ENCODE peak calls at places on chromosome 5, in nine cellular contexts. One of them, this sample, is unnamed.

GRCh38 chr5:181207214-181207959 is 2.4 kb upstream of the TRIM7 start:
- DNase-seq in suprapubic skin: peak; percentile 83
- DNase-seq in mammary epithelial cell: peak; percentile 91
- DNase-seq in fibroblast of mammary gland: peak; percentile 95
- DNase-seq in transverse colon: peak; percentile 80
- DNase-seq in mucosa of descending colon: peak; percentile 81
- DNase-seq in IMR-90: peak; percentile 93
- DNase-seq in heart right ventricle: peak; percentile 78
- DNase-seq in prostate gland: no peak
- DNase-seq in this sample: peak; percentile 90

GRCh38 chr5:39604491-39604890 is 179.7 kb upstream of the DAB2 start:
- DNase-seq in fibroblast of mammary gland: peak; percentile 63
- DNase-seq in suprapubic skin: no peak
- DNase-seq in mammary epithelial cell: no peak
- DNase-seq in prostate gland: no peak
- DNase-seq in IMR-90: no peak
- DNase-seq in heart right ventricle: no peak
- DNase-seq in mucosa of descending colon: no peak
- DNase-seq in transverse colon: no peak
- DNase-seq in this sample: no peak

GRCh38 chr5:117336208-117336607 is 761.6 kb upstream of the SEMA6A start:
- DNase-seq in suprapubic skin: no peak
- DNase-seq in heart right ventricle: no peak
- DNase-seq in fibroblast of mammary gland: no peak
- DNase-seq in mammary epithelial cell: no peak
- DNase-seq in mucosa of descending colon: no peak
- DNase-seq in transverse colon: no peak
- DNase-seq in IMR-90: no peak
- DNase-seq in prostate gland: no peak
- DNase-seq in this sample: no peak

GRCh38 chr5:94870496-94871214 is 252.2 kb downstream of the SLF1 start:
- DNase-seq in heart right ventricle: no peak
- DNase-seq in transverse colon: no peak
- DNase-seq in fibroblast of mammary gland: no peak
- DNase-seq in mucosa of descending colon: no peak
- DNase-seq in mammary epithelial cell: no peak
- DNase-seq in IMR-90: no peak
- DNase-seq in prostate gland: no peak
- DNase-seq in suprapubic skin: no peak
- DNase-seq in this sample: no peak

GRCh38 chr5:119271758-119272730 is 83.8 kb upstream of the TNFAIP8 start:
- DNase-seq in heart right ventricle: no peak
- DNase-seq in fibroblast of mammary gland: no peak
- DNase-seq in mucosa of descending colon: no peak
- DNase-seq in mammary epithelial cell: no peak
- DNase-seq in transverse colon: no peak
- DNase-seq in suprapubic skin: no peak
- DNase-seq in prostate gland: no peak
- DNase-seq in IMR-90: no peak
- DNase-seq in this sample: no peak

GRCh38 chr5:5483880-5484595 is 61.6 kb downstream of the ICE1 start:
- DNase-seq in transverse colon: no peak
- DNase-seq in fibroblast of mammary gland: peak; percentile 76
- DNase-seq in suprapubic skin: no peak
- DNase-seq in IMR-90: peak; percentile 52
- DNase-seq in heart right ventricle: no peak
- DNase-seq in mammary epithelial cell: peak; percentile 5
- DNase-seq in mucosa of descending colon: no peak
- DNase-seq in prostate gland: no peak
- DNase-seq in this sample: no peak

GRCh38 chr5:12292610-12293204 is 388.5 kb upstream of the CTNND2 start:
- DNase-seq in suprapubic skin: no peak
- DNase-seq in prostate gland: no peak
- DNase-seq in heart right ventricle: no peak
- DNase-seq in fibroblast of mammary gland: peak; percentile 3
- DNase-seq in transverse colon: no peak
- DNase-seq in mucosa of descending colon: no peak
- DNase-seq in mammary epithelial cell: peak; percentile 6
- DNase-seq in IMR-90: no peak
- DNase-seq in this sample: no peak

GRCh38 chr5:88659529-88660325 is 223.3 kb downstream of the MEF2C start:
- DNase-seq in mucosa of descending colon: no peak
- DNase-seq in IMR-90: no peak
- DNase-seq in fibroblast of mammary gland: no peak
- DNase-seq in prostate gland: no peak
- DNase-seq in mammary epithelial cell: no peak
- DNase-seq in suprapubic skin: no peak
- DNase-seq in transverse colon: no peak
- DNase-seq in heart right ventricle: no peak
- DNase-seq in this sample: no peak

GRCh38 chr5:135214897-135215616 is 181.0 kb upstream of the PITX1 start:
- DNase-seq in fibroblast of mammary gland: peak; percentile 63
- DNase-seq in mammary epithelial cell: no peak
- DNase-seq in heart right ventricle: no peak
- DNase-seq in mucosa of descending colon: no peak
- DNase-seq in IMR-90: peak; percentile 60
- DNase-seq in prostate gland: no peak
- DNase-seq in suprapubic skin: peak; percentile 47
- DNase-seq in transverse colon: no peak
- DNase-seq in this sample: peak; percentile 40

GRCh38 chr5:125455041-125455440 is 708.6 kb upstream of the ZNF608 start:
- DNase-seq in mammary epithelial cell: no peak
- DNase-seq in fibroblast of mammary gland: no peak
- DNase-seq in transverse colon: no peak
- DNase-seq in prostate gland: no peak
- DNase-seq in IMR-90: peak; percentile 53
- DNase-seq in heart right ventricle: no peak
- DNase-seq in suprapubic skin: no peak
- DNase-seq in mucosa of descending colon: no peak
- DNase-seq in this sample: no peak

GRCh38 chr5:147187163-147187562 is 47.7 kb upstream of the STK32A start:
- DNase-seq in prostate gland: no peak
- DNase-seq in mucosa of descending colon: no peak
- DNase-seq in transverse colon: no peak
- DNase-seq in mammary epithelial cell: no peak
- DNase-seq in suprapubic skin: no peak
- DNase-seq in heart right ventricle: no peak
- DNase-seq in fibroblast of mammary gland: no peak
- DNase-seq in IMR-90: no peak
- DNase-seq in this sample: no peak

GRCh38 chr5:50655810-50656205 is 10.6 kb upstream of the PARP8 start:
- DNase-seq in IMR-90: no peak
- DNase-seq in mammary epithelial cell: peak; percentile 46
- DNase-seq in suprapubic skin: no peak
- DNase-seq in heart right ventricle: no peak
- DNase-seq in transverse colon: peak; percentile 58
- DNase-seq in mucosa of descending colon: peak; percentile 40
- DNase-seq in prostate gland: peak; percentile 77
- DNase-seq in fibroblast of mammary gland: no peak
- DNase-seq in this sample: no peak

GRCh38 chr5:54586336-54586735 is 68.8 kb downstream of the SNX18 start:
- DNase-seq in heart right ventricle: no peak
- DNase-seq in fibroblast of mammary gland: no peak
- DNase-seq in mammary epithelial cell: no peak
- DNase-seq in transverse colon: no peak
- DNase-seq in suprapubic skin: no peak
- DNase-seq in mucosa of descending colon: no peak
- DNase-seq in prostate gland: no peak
- DNase-seq in IMR-90: no peak
- DNase-seq in this sample: no peak

GRCh38 chr5:61817472-61818326 is 485.6 kb downstream of the ZSWIM6 start:
- DNase-seq in suprapubic skin: no peak
- DNase-seq in prostate gland: peak; percentile 47
- DNase-seq in fibroblast of mammary gland: peak; percentile 43
- DNase-seq in mucosa of descending colon: peak; percentile 43
- DNase-seq in heart right ventricle: peak; percentile 29
- DNase-seq in IMR-90: peak; percentile 39
- DNase-seq in mammary epithelial cell: peak; percentile 46
- DNase-seq in transverse colon: peak; percentile 31
- DNase-seq in this sample: no peak

GRCh38 chr5:45277860-45278259 is 418.3 kb downstream of the HCN1 start:
- DNase-seq in mammary epithelial cell: no peak
- DNase-seq in heart right ventricle: no peak
- DNase-seq in fibroblast of mammary gland: no peak
- DNase-seq in IMR-90: no peak
- DNase-seq in transverse colon: no peak
- DNase-seq in mucosa of descending colon: no peak
- DNase-seq in prostate gland: no peak
- DNase-seq in suprapubic skin: no peak
- DNase-seq in this sample: no peak

GRCh38 chr5:167696558-167697314 is 594.7 kb upstream of the WWC1 start:
- DNase-seq in mucosa of descending colon: no peak
- DNase-seq in heart right ventricle: no peak
- DNase-seq in suprapubic skin: no peak
- DNase-seq in fibroblast of mammary gland: no peak
- DNase-seq in prostate gland: no peak
- DNase-seq in IMR-90: no peak
- DNase-seq in transverse colon: no peak
- DNase-seq in mammary epithelial cell: no peak
- DNase-seq in this sample: no peak

GRCh38 chr5:107135391-107135790 is 535.3 kb downstream of the EFNA5 start:
- DNase-seq in mammary epithelial cell: peak; percentile 19
- DNase-seq in suprapubic skin: no peak
- DNase-seq in transverse colon: no peak
- DNase-seq in heart right ventricle: no peak
- DNase-seq in IMR-90: peak; percentile 38
- DNase-seq in fibroblast of mammary gland: peak; percentile 8
- DNase-seq in prostate gland: no peak
- DNase-seq in mucosa of descending colon: no peak
- DNase-seq in this sample: no peak

GRCh38 chr5:105680858-105681257 is 1989.9 kb downstream of the EFNA5 start:
- DNase-seq in fibroblast of mammary gland: no peak
- DNase-seq in mucosa of descending colon: no peak
- DNase-seq in suprapubic skin: no peak
- DNase-seq in mammary epithelial cell: no peak
- DNase-seq in transverse colon: no peak
- DNase-seq in IMR-90: no peak
- DNase-seq in heart right ventricle: no peak
- DNase-seq in prostate gland: no peak
- DNase-seq in this sample: no peak

GRCh38 chr5:140634103-140634502 is 1.1 kb upstream of the CD14 start:
- DNase-seq in transverse colon: no peak
- DNase-seq in suprapubic skin: no peak
- DNase-seq in prostate gland: no peak
- DNase-seq in fibroblast of mammary gland: no peak
- DNase-seq in IMR-90: no peak
- DNase-seq in mucosa of descending colon: no peak
- DNase-seq in heart right ventricle: no peak
- DNase-seq in mammary epithelial cell: no peak
- DNase-seq in this sample: no peak

GRCh38 chr5:140631831-140632365 is 1.1 kb downstream of the CD14 start:
- DNase-seq in heart right ventricle: no peak
- DNase-seq in mucosa of descending colon: no peak
- DNase-seq in IMR-90: no peak
- DNase-seq in mammary epithelial cell: no peak
- DNase-seq in transverse colon: peak; percentile 49
- DNase-seq in prostate gland: no peak
- DNase-seq in fibroblast of mammary gland: no peak
- DNase-seq in suprapubic skin: no peak
- DNase-seq in this sample: no peak

GRCh38 chr5:140633081-140633471 is at the start of gene CD14:
- DNase-seq in mucosa of descending colon: peak; percentile 73
- DNase-seq in heart right ventricle: peak; percentile 59
- DNase-seq in transverse colon: peak; percentile 71
- DNase-seq in fibroblast of mammary gland: peak; percentile 57
- DNase-seq in mammary epithelial cell: peak; percentile 61
- DNase-seq in prostate gland: no peak
- DNase-seq in suprapubic skin: peak; percentile 82
- DNase-seq in IMR-90: no peak
- DNase-seq in this sample: no peak

GRCh38 chr5:140631063-140631462 is 1.9 kb downstream of the CD14 start:
- DNase-seq in IMR-90: no peak
- DNase-seq in transverse colon: no peak
- DNase-seq in suprapubic skin: no peak
- DNase-seq in prostate gland: no peak
- DNase-seq in mammary epithelial cell: no peak
- DNase-seq in heart right ventricle: no peak
- DNase-seq in fibroblast of mammary gland: no peak
- DNase-seq in mucosa of descending colon: no peak
- DNase-seq in this sample: no peak

GRCh38 chr5:140632366-140633080 is 452 bp downstream of the CD14 start:
- DNase-seq in mucosa of descending colon: peak; percentile 77
- DNase-seq in transverse colon: peak; percentile 63
- DNase-seq in IMR-90: peak; percentile 54
- DNase-seq in suprapubic skin: peak; percentile 75
- DNase-seq in heart right ventricle: peak; percentile 56
- DNase-seq in mammary epithelial cell: peak; percentile 62
- DNase-seq in prostate gland: peak; percentile 48
- DNase-seq in fibroblast of mammary gland: peak; percentile 51
- DNase-seq in this sample: no peak
- TF ChIP-seq CTCF in mucosa of descending colon: no peak
- TF ChIP-seq CTCF in transverse colon: no peak
- TF ChIP-seq CTCF in IMR-90: no peak
- TF ChIP-seq CTCF in suprapubic skin: no peak
- TF ChIP-seq CTCF in heart right ventricle: no peak
- TF ChIP-seq CTCF in mammary epithelial cell: no peak
- TF ChIP-seq CTCF in prostate gland: no peak
- TF ChIP-seq CTCF in fibroblast of mammary gland: no peak
- TF ChIP-seq CTCF in this sample: no peak

GRCh38 chr5:140261403-140262171 is 41.3 kb downstream of the PFDN1 start:
- DNase-seq in fibroblast of mammary gland: peak; percentile 90
- DNase-seq in transverse colon: peak; percentile 75
- DNase-seq in heart right ventricle: peak; percentile 81
- DNase-seq in mammary epithelial cell: peak; percentile 80
- DNase-seq in prostate gland: peak; percentile 87
- DNase-seq in mucosa of descending colon: peak; percentile 60
- DNase-seq in suprapubic skin: peak; percentile 84
- DNase-seq in IMR-90: peak; percentile 92
- DNase-seq in this sample: no peak
- TF ChIP-seq CTCF in fibroblast of mammary gland: peak; percentile 19
- TF ChIP-seq CTCF in transverse colon: no peak
- TF ChIP-seq CTCF in heart right ventricle: peak; percentile 44
- TF ChIP-seq CTCF in mammary epithelial cell: no peak
- TF ChIP-seq CTCF in prostate gland: no peak
- TF ChIP-seq CTCF in mucosa of descending colon: no peak
- TF ChIP-seq CTCF in suprapubic skin: no peak
- TF ChIP-seq CTCF in IMR-90: no peak
- TF ChIP-seq CTCF in this sample: no peak

DNA sequence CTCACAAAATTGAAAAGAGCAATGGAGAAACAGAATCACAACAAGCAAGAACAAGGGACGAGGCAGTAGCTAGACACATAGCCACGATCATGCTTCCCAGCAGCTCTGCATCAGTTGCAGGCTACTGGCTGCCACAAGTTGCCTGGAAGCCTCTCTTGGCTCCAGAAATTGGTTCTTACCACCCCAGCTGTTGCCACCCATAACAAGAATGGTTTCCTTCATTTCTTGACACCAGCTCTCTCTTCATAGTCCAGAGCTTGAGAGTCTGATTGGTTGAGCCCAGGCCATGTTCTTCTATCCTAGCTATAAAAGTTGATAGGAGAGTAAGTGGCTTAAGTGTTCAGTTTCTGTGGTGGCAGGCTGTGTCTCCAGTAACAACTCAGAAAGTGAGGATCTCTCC is 210.7 kb upstream of the ANKRD55 start:
- DNase-seq in prostate gland: no peak
- DNase-seq in mammary epithelial cell: no peak
- DNase-seq in heart right ventricle: no peak
- DNase-seq in IMR-90: no peak
- DNase-seq in suprapubic skin: no peak
- DNase-seq in transverse colon: no peak
- DNase-seq in fibroblast of mammary gland: no peak
- DNase-seq in mucosa of descending colon: no peak
- DNase-seq in this sample: no peak
- TF ChIP-seq CTCF in prostate gland: no peak
- TF ChIP-seq CTCF in mammary epithelial cell: no peak
- TF ChIP-seq CTCF in heart right ventricle: no peak
- TF ChIP-seq CTCF in IMR-90: no peak
- TF ChIP-seq CTCF in suprapubic skin: no peak
- TF ChIP-seq CTCF in transverse colon: no peak
- TF ChIP-seq CTCF in fibroblast of mammary gland: no peak
- TF ChIP-seq CTCF in mucosa of descending colon: no peak
- TF ChIP-seq CTCF in this sample: no peak

GRCh38 chr5:133316346-133317343 is 264.8 kb downstream of the HSPA4 start:
- DNase-seq in prostate gland: no peak
- DNase-seq in heart right ventricle: no peak
- DNase-seq in transverse colon: no peak
- DNase-seq in fibroblast of mammary gland: peak; percentile 14
- DNase-seq in mucosa of descending colon: no peak
- DNase-seq in suprapubic skin: no peak
- DNase-seq in IMR-90: no peak
- DNase-seq in mammary epithelial cell: no peak
- DNase-seq in this sample: no peak
- TF ChIP-seq CTCF in prostate gland: no peak
- TF ChIP-seq CTCF in heart right ventricle: no peak
- TF ChIP-seq CTCF in transverse colon: no peak
- TF ChIP-seq CTCF in fibroblast of mammary gland: peak; percentile 22
- TF ChIP-seq CTCF in mucosa of descending colon: no peak
- TF ChIP-seq CTCF in suprapubic skin: no peak
- TF ChIP-seq CTCF in IMR-90: peak; percentile 11
- TF ChIP-seq CTCF in mammary epithelial cell: no peak
- TF ChIP-seq CTCF in this sample: peak; percentile 26

This sample was measured in osteocyte.